ENCODE peak calls at places on chromosomes 3 and 15, in four cellular contexts. One of them, this sample, is unnamed.

GRCh38 chr3:9934993-9935392 is 1.4 kb downstream of the CRELD1 start:
- DNase-seq in choroid plexus epithelial cell: no peak
- DNase-seq in Peyer's patch: no peak
- DNase-seq in heart right ventricle: no peak
- DNase-seq in this sample: no peak

GRCh38 chr15:59029554-59029953 is 42.1 kb downstream of the RNF111 start:
- DNase-seq in choroid plexus epithelial cell: no peak
- DNase-seq in Peyer's patch: no peak
- DNase-seq in heart right ventricle: no peak
- DNase-seq in this sample: no peak

GRCh38 chr3:5235655-5236054 is 48.1 kb downstream of the EDEM1 start:
- DNase-seq in choroid plexus epithelial cell: no peak
- DNase-seq in Peyer's patch: no peak
- DNase-seq in heart right ventricle: no peak
- DNase-seq in this sample: no peak

GRCh38 chr3:39383913-39384664 is 919 bp downstream of the SLC25A38 start:
- DNase-seq in choroid plexus epithelial cell: peak; percentile 95
- DNase-seq in Peyer's patch: peak; percentile 97
- DNase-seq in heart right ventricle: peak; percentile 95
- DNase-seq in this sample: peak; percentile 92

GRCh38 chr3:148389916-148390315 is 307.8 kb upstream of the AGTR1 start:
- DNase-seq in choroid plexus epithelial cell: peak; percentile 35
- DNase-seq in Peyer's patch: no peak
- DNase-seq in heart right ventricle: no peak
- DNase-seq in this sample: peak; percentile 23

GRCh38 chr3:53645754-53646153 is 151.3 kb downstream of the CACNA1D start:
- DNase-seq in choroid plexus epithelial cell: no peak
- DNase-seq in Peyer's patch: no peak
- DNase-seq in heart right ventricle: no peak
- DNase-seq in this sample: no peak

GRCh38 chr3:47411696-47412452 is 31.1 kb downstream of the PTPN23 start:
- DNase-seq in choroid plexus epithelial cell: no peak
- DNase-seq in Peyer's patch: no peak
- DNase-seq in heart right ventricle: no peak
- DNase-seq in this sample: no peak

GRCh38 chr3:10015476-10015904 is 10.7 kb upstream of the FANCD2 start:
- DNase-seq in choroid plexus epithelial cell: peak; percentile 99
- DNase-seq in Peyer's patch: no peak
- DNase-seq in heart right ventricle: peak; percentile 91
- DNase-seq in this sample: peak; percentile 99

GRCh38 chr15:70742928-70743327 is 20.4 kb downstream of the UACA start:
- DNase-seq in choroid plexus epithelial cell: peak; percentile 78
- DNase-seq in Peyer's patch: no peak
- DNase-seq in heart right ventricle: no peak
- DNase-seq in this sample: no peak

GRCh38 chr3:118089563-118089962 is 945.1 kb downstream of the IGSF11 start:
- DNase-seq in choroid plexus epithelial cell: no peak
- DNase-seq in Peyer's patch: no peak
- DNase-seq in heart right ventricle: no peak
- DNase-seq in this sample: no peak

GRCh38 chr15:70775160-70775559 is 11.8 kb upstream of the UACA start:
- DNase-seq in choroid plexus epithelial cell: peak; percentile 87
- DNase-seq in Peyer's patch: no peak
- DNase-seq in heart right ventricle: no peak
- DNase-seq in this sample: peak; percentile 65

GRCh38 chr3:82085811-82086475 is 324.5 kb upstream of the GBE1 start:
- DNase-seq in choroid plexus epithelial cell: peak; percentile 52
- DNase-seq in Peyer's patch: no peak
- DNase-seq in heart right ventricle: no peak
- DNase-seq in this sample: peak; percentile 32

GRCh38 chr3:186221733-186222378 is 113.0 kb upstream of the ETV5 start:
- DNase-seq in choroid plexus epithelial cell: no peak
- DNase-seq in Peyer's patch: no peak
- DNase-seq in heart right ventricle: no peak
- DNase-seq in this sample: no peak

GRCh38 chr15:38714309-38715072 is 149.9 kb upstream of the RASGRP1 start:
- DNase-seq in choroid plexus epithelial cell: peak; percentile 97
- DNase-seq in Peyer's patch: no peak
- DNase-seq in heart right ventricle: no peak
- DNase-seq in this sample: peak; percentile 94

GRCh38 chr15:73240864-73241499 is 127.8 kb downstream of the HCN4 start:
- DNase-seq in choroid plexus epithelial cell: peak; percentile 82
- DNase-seq in Peyer's patch: peak; percentile 74
- DNase-seq in heart right ventricle: peak; percentile 67
- DNase-seq in this sample: peak; percentile 78

GRCh38 chr3:73056365-73057150 is 4.9 kb upstream of the EBLN2 start:
- DNase-seq in choroid plexus epithelial cell: peak; percentile 78
- DNase-seq in Peyer's patch: no peak
- DNase-seq in heart right ventricle: no peak
- DNase-seq in this sample: peak; percentile 79

GRCh38 chr3:171811059-171811912 is 1.0 kb upstream of the PLD1 start:
- DNase-seq in choroid plexus epithelial cell: peak; percentile 99
- DNase-seq in Peyer's patch: no peak
- DNase-seq in heart right ventricle: peak; percentile 53
- DNase-seq in this sample: peak; percentile 99

GRCh38 chr15:41621200-41622193 is 38.7 kb upstream of the MGA start:
- DNase-seq in choroid plexus epithelial cell: peak; percentile 91
- DNase-seq in Peyer's patch: peak; percentile 73
- DNase-seq in heart right ventricle: peak; percentile 77
- DNase-seq in this sample: peak; percentile 88

GRCh38 chr3:138862924-138863775 is 28.4 kb upstream of the PIK3CB start:
- DNase-seq in choroid plexus epithelial cell: peak; percentile 67
- DNase-seq in Peyer's patch: no peak
- DNase-seq in heart right ventricle: peak; percentile 14
- DNase-seq in this sample: peak; percentile 62

GRCh38 chr15:92733934-92734521 is 78.5 kb upstream of the FAM174B start:
- DNase-seq in choroid plexus epithelial cell: peak; percentile 40
- DNase-seq in Peyer's patch: no peak
- DNase-seq in heart right ventricle: peak; percentile 10
- DNase-seq in this sample: peak; percentile 39

GRCh38 chr15:74788716-74789151 is 6.9 kb downstream of the CSK start:
- DNase-seq in choroid plexus epithelial cell: no peak
- DNase-seq in Peyer's patch: peak; percentile 86
- DNase-seq in heart right ventricle: no peak
- DNase-seq in this sample: no peak

GRCh38 chr3:188085596-188086560 is 68.1 kb upstream of the LPP start:
- DNase-seq in choroid plexus epithelial cell: no peak
- DNase-seq in Peyer's patch: no peak
- DNase-seq in heart right ventricle: no peak
- DNase-seq in this sample: no peak

GRCh38 chr3:129310111-129310601 is 31.5 kb downstream of the HMCES start:
- DNase-seq in choroid plexus epithelial cell: no peak
- DNase-seq in Peyer's patch: no peak
- DNase-seq in heart right ventricle: no peak
- DNase-seq in this sample: no peak

GRCh38 chr15:91306155-91306554 is 206.1 kb downstream of the SV2B start:
- DNase-seq in choroid plexus epithelial cell: no peak
- DNase-seq in Peyer's patch: no peak
- DNase-seq in heart right ventricle: no peak
- DNase-seq in this sample: no peak

GRCh38 chr3:141499304-141499703 is 12.5 kb downstream of the RASA2 start:
- DNase-seq in choroid plexus epithelial cell: no peak
- DNase-seq in Peyer's patch: no peak
- DNase-seq in heart right ventricle: no peak
- DNase-seq in this sample: no peak

GRCh38 chr3:186117521-186118111 is 8.7 kb upstream of the ETV5 start:
- DNase-seq in choroid plexus epithelial cell: no peak
- DNase-seq in Peyer's patch: no peak
- DNase-seq in heart right ventricle: no peak
- DNase-seq in this sample: no peak

GRCh38 chr3:74789111-74789510 is 174.7 kb upstream of the CNTN3 start:
- DNase-seq in choroid plexus epithelial cell: peak; percentile 11
- DNase-seq in Peyer's patch: no peak
- DNase-seq in heart right ventricle: no peak
- DNase-seq in this sample: no peak

GRCh38 chr3:127454051-127454450 is 136.5 kb downstream of the TPRA1 start:
- DNase-seq in choroid plexus epithelial cell: no peak
- DNase-seq in Peyer's patch: no peak
- DNase-seq in heart right ventricle: no peak
- DNase-seq in this sample: no peak

GRCh38 chr3:130688015-130688414 is 58.6 kb downstream of the PIK3R4 start:
- DNase-seq in choroid plexus epithelial cell: no peak
- DNase-seq in Peyer's patch: no peak
- DNase-seq in heart right ventricle: no peak
- DNase-seq in this sample: no peak

GRCh38 chr15:63291507-63291906 is 14.1 kb downstream of the APH1B start:
- DNase-seq in choroid plexus epithelial cell: peak; percentile 96
- DNase-seq in Peyer's patch: no peak
- DNase-seq in heart right ventricle: no peak
- DNase-seq in this sample: peak; percentile 91

GRCh38 chr3:129628169-129628522 is 21.7 kb upstream of the PLXND1 start:
- DNase-seq in choroid plexus epithelial cell: no peak
- DNase-seq in Peyer's patch: no peak
- DNase-seq in heart right ventricle: no peak
- DNase-seq in this sample: no peak

GRCh38 chr15:93664180-93664951 is 567.0 kb upstream of the MCTP2 start:
- DNase-seq in choroid plexus epithelial cell: no peak
- DNase-seq in Peyer's patch: no peak
- DNase-seq in heart right ventricle: no peak
- DNase-seq in this sample: no peak

GRCh38 chr3:112128843-112129727 is 4.0 kb downstream of the GCSAM start:
- DNase-seq in choroid plexus epithelial cell: peak; percentile 50
- DNase-seq in Peyer's patch: peak; percentile 65
- DNase-seq in heart right ventricle: no peak
- DNase-seq in this sample: peak; percentile 10

GRCh38 chr15:56698268-56698667 is 35.0 kb downstream of the ZNF280D start:
- DNase-seq in choroid plexus epithelial cell: no peak
- DNase-seq in Peyer's patch: no peak
- DNase-seq in heart right ventricle: no peak
- DNase-seq in this sample: no peak

GRCh38 chr3:133831966-133832801 is 26.6 kb downstream of the SRPRB start:
- DNase-seq in choroid plexus epithelial cell: no peak
- DNase-seq in Peyer's patch: no peak
- DNase-seq in heart right ventricle: no peak
- DNase-seq in this sample: no peak
- TF ChIP-seq CTCF in choroid plexus epithelial cell: no peak
- TF ChIP-seq CTCF in Peyer's patch: no peak
- TF ChIP-seq CTCF in heart right ventricle: no peak
- TF ChIP-seq CTCF in this sample: no peak

DNA sequence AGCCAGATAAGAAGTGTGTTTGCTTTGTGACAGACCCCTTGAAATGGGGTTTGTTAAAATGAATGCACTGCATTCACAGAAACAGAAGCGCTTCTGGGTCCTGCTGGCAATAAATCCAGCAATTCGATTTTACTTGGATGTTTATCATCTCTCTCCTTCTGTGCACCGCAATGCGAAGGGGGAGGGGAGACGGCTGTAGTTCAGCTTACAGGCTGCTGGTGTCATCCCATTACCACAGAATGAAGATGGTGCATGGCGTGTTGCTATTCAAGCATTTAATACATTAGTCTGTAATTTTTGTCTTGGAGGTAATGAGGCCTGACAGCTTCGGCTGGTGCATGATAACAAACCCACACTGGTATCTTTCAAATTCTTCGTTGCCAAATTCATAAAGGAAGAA is 418.1 kb downstream of the OTOL1 start:
- DNase-seq in choroid plexus epithelial cell: peak; percentile 89
- DNase-seq in Peyer's patch: no peak
- DNase-seq in heart right ventricle: peak; percentile 15
- DNase-seq in this sample: peak; percentile 77
- TF ChIP-seq CTCF in choroid plexus epithelial cell: peak; percentile 84
- TF ChIP-seq CTCF in Peyer's patch: no peak
- TF ChIP-seq CTCF in heart right ventricle: peak; percentile 51
- TF ChIP-seq CTCF in this sample: peak; percentile 67

GRCh38 chr15:65862682-65863081 is 6.6 kb upstream of the RAB11A start:
- DNase-seq in choroid plexus epithelial cell: peak; percentile 86
- DNase-seq in Peyer's patch: no peak
- DNase-seq in heart right ventricle: no peak
- DNase-seq in this sample: peak; percentile 74
- TF ChIP-seq CTCF in choroid plexus epithelial cell: peak; percentile 81
- TF ChIP-seq CTCF in Peyer's patch: no peak
- TF ChIP-seq CTCF in heart right ventricle: peak; percentile 20
- TF ChIP-seq CTCF in this sample: peak; percentile 61

GRCh38 chr3:28590851-28591250 is 242.2 kb upstream of the AZI2 start:
- DNase-seq in choroid plexus epithelial cell: no peak
- DNase-seq in Peyer's patch: no peak
- DNase-seq in heart right ventricle: no peak
- DNase-seq in this sample: no peak

GRCh38 chr3:28601291-28601690 is 252.7 kb upstream of the AZI2 start:
- DNase-seq in choroid plexus epithelial cell: no peak
- DNase-seq in Peyer's patch: no peak
- DNase-seq in heart right ventricle: no peak
- DNase-seq in this sample: no peak

GRCh38 chr3:28598165-28598564 is 249.5 kb upstream of the AZI2 start:
- DNase-seq in choroid plexus epithelial cell: no peak
- DNase-seq in Peyer's patch: no peak
- DNase-seq in heart right ventricle: no peak
- DNase-seq in this sample: no peak

GRCh38 chr3:28590216-28590615 is 241.6 kb upstream of the AZI2 start:
- DNase-seq in choroid plexus epithelial cell: no peak
- DNase-seq in Peyer's patch: no peak
- DNase-seq in heart right ventricle: no peak
- DNase-seq in this sample: peak; percentile 1

GRCh38 chr3:28595364-28595763 is 246.7 kb upstream of the AZI2 start:
- DNase-seq in choroid plexus epithelial cell: no peak
- DNase-seq in Peyer's patch: no peak
- DNase-seq in heart right ventricle: no peak
- DNase-seq in this sample: no peak
- TF ChIP-seq CTCF in choroid plexus epithelial cell: no peak
- TF ChIP-seq CTCF in Peyer's patch: no peak
- TF ChIP-seq CTCF in heart right ventricle: no peak
- TF ChIP-seq CTCF in this sample: no peak

GRCh38 chr3:63940389-63940757 is 28.2 kb upstream of the SCAANT1 start:
- DNase-seq in choroid plexus epithelial cell: peak; percentile 80
- DNase-seq in Peyer's patch: no peak
- DNase-seq in heart right ventricle: no peak
- DNase-seq in this sample: peak; percentile 82
- TF ChIP-seq CTCF in choroid plexus epithelial cell: no peak
- TF ChIP-seq CTCF in Peyer's patch: no peak
- TF ChIP-seq CTCF in heart right ventricle: no peak
- TF ChIP-seq CTCF in this sample: no peak